ENCODE peak calls at places on chromosomes 4 and X, in seven cellular contexts. C, N, O, L, Y, A and X are unnamed samples. For H3K36me3, the result is how much of the 10 kb centered on the place peaks cover.

GRCh38 chrX:31663172-31663571 is 591.3 kb upstream of the FTHL17 start:
- DNase-seq in C (no peak), N (no peak), O (no peak), L (no peak), Y (no peak), A (no peak), X (no peak)

GRCh38 chrX:123513585-123514278 is 219.1 kb downstream of the THOC2 start:
- DNase-seq in C (no peak), N (no peak), O (no peak), L (no peak), Y (no peak), A (no peak), X (no peak)

GRCh38 chr4:174222266-174222872 is 61.1 kb downstream of the FBXO8 start:
- DNase-seq in C (no peak), N (no peak), O (peak), L (no peak), Y (peak), A (peak), X (peak)

GRCh38 chrX:71618303-71618721 is at the start of gene CXCR3:
- DNase-seq in C (no peak), N (no peak), O (peak), L (peak), Y (no peak), A (no peak), X (no peak)

GRCh38 chr4:41022116-41022515 is 192.2 kb downstream of the APBB2 start:
- DNase-seq in C (no peak), N (no peak), O (peak), L (no peak), Y (no peak), A (no peak), X (no peak)

GRCh38 chr4:15964159-15964558 is 1.2 kb upstream of the FGFBP2 start:
- DNase-seq in C (no peak), N (no peak), O (no peak), L (no peak), Y (no peak), A (no peak), X (no peak)

GRCh38 chrX:154382483-154383069 is 3.5 kb downstream of the EMD start:
- DNase-seq in C (no peak), N (no peak), O (no peak), L (no peak), Y (no peak), A (no peak), X (no peak)

GRCh38 chrX:15497865-15498264 is 2.7 kb upstream of the BMX start:
- DNase-seq in C (peak), N (no peak), O (peak), L (peak), Y (peak), A (peak), X (peak)

GRCh38 chr4:73919691-73920090 is 50.5 kb downstream of the CXCL1 start:
- DNase-seq in C (no peak), N (no peak), O (no peak), L (no peak), Y (no peak), A (peak), X (no peak)

GRCh38 chrX:134423606-134424005 is 36.4 kb upstream of the HPRT1 start:
- DNase-seq in C (no peak), N (no peak), O (peak), L (peak), Y (no peak), A (peak), X (no peak)

GRCh38 chrX:130555341-130555740 is 153.6 kb downstream of the RBMX2 start:
- DNase-seq in C (no peak), N (peak), O (no peak), L (no peak), Y (no peak), A (no peak), X (peak)

GRCh38 chrX:11756354-11757318 is 1.4 kb upstream of the MSL3 start:
- DNase-seq in C (no peak), N (no peak), O (no peak), L (no peak), Y (peak), A (no peak), X (no peak)

GRCh38 chr4:54109226-54110018 is 9.5 kb downstream of the GSX2 start:
- DNase-seq in C (no peak), N (no peak), O (no peak), L (no peak), Y (no peak), A (no peak), X (no peak)

GRCh38 chr4:156169011-156169410 is 215.3 kb upstream of the CTSO start:
- DNase-seq in C (peak), N (peak), O (peak), L (peak), Y (peak), A (peak), X (no peak)

GRCh38 chr4:88937081-88937480 is 119.9 kb downstream of the FAM13A start:
- DNase-seq in C (no peak), N (no peak), O (peak), L (peak), Y (no peak), A (peak), X (no peak)

GRCh38 chrX:134235236-134235635 is 1.7 kb upstream of the CCDC160 start:
- DNase-seq in C (no peak), N (no peak), O (no peak), L (no peak), Y (no peak), A (no peak), X (no peak)

GRCh38 chr4:152577708-152578421 is 42.0 kb upstream of the FBXW7 start:
- DNase-seq in C (no peak), N (no peak), O (no peak), L (no peak), Y (no peak), A (no peak), X (no peak)

GRCh38 chrX:112841114-112841819 is 636 bp upstream of the AMOT start:
- DNase-seq in C (peak), N (no peak), O (peak), L (peak), Y (peak), A (peak), X (peak)

GRCh38 chr4:150464523-150464922 is 117.4 kb upstream of the MAB21L2 start:
- DNase-seq in C (no peak), N (no peak), O (no peak), L (no peak), Y (no peak), A (no peak), X (no peak)

GRCh38 chr4:150462743-150463142 is 119.2 kb upstream of the MAB21L2 start:
- DNase-seq in C (no peak), N (no peak), O (no peak), L (no peak), Y (no peak), A (peak), X (no peak)

GRCh38 chr4:150457802-150458201 is 124.1 kb upstream of the MAB21L2 start:
- DNase-seq in C (no peak), N (no peak), O (peak), L (no peak), Y (no peak), A (no peak), X (no peak)

DNA sequence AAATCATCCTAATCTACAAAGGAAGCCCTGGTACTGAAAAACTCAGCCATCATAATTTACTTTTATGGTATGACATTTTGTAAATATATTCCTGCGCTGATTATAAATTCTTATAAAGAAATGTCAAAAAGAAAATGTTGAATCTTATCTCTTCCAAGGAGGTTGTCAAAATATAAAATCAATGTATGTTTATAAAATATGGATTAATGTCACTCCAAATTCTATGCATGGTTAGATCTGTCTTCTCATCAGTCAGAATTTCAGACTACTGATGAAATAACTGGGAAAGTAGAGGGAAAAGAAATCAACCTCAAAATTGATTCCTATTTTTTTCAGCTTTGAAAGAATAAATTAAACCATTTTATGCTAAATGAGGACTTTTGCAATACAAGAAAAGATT is 120.0 kb upstream of the MAB21L2 start:
- DNase-seq in C (no peak), N (no peak), O (no peak), L (no peak), Y (no peak), A (no peak), X (no peak)
- H3K36me3 ChIP-seq in C (under half), N (under half), O (under half), L (under half), Y (under half), A (under half), X (half or more)

GRCh38 chr4:6565691-6566431 is 9.1 kb upstream of the MAN2B2 start:
- DNase-seq in C (no peak), N (no peak), O (no peak), L (peak), Y (no peak), A (no peak), X (no peak)

GRCh38 chr4:6562931-6563901 is 11.8 kb upstream of the MAN2B2 start:
- DNase-seq in C (peak), N (no peak), O (peak), L (peak), Y (no peak), A (no peak), X (no peak)

GRCh38 chr4:6566582-6567190 is 8.3 kb upstream of the MAN2B2 start:
- DNase-seq in C (no peak), N (no peak), O (no peak), L (no peak), Y (no peak), A (no peak), X (no peak)

GRCh38 chr4:6561706-6562371 is 13.2 kb upstream of the MAN2B2 start:
- DNase-seq in C (no peak), N (no peak), O (no peak), L (peak), Y (no peak), A (no peak), X (no peak)

GRCh38 chr4:6563935-6564645 is 10.9 kb upstream of the MAN2B2 start:
- DNase-seq in C (no peak), N (no peak), O (no peak), L (peak), Y (no peak), A (no peak), X (no peak)
- H3K4me3 ChIP-seq in C (no peak), N (peak), O (peak), L (no peak), Y (no peak), A (no peak), X (no peak)

DNA sequence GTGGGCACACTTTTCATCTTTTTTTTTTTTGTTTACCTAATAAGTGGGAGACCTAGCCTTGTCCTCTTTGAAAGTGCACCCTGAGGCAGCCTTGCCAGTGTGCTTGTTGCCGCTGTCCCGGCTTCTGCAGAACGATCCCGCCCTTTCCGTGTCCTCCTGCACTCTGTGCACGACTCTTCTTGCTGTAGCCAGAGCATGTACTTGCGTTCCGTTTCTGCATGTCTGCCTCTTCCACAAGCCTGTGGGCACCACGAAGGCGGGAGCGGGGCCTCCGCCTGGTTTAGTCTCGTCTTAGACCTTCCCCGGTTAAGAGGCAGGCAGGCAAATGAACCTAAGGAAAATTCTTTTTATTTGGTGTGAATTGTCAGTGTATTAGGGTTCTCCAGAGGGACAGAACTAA is 32.6 kb upstream of the TBC1D14 start:
- DNase-seq in C (no peak), N (no peak), O (no peak), L (no peak), Y (no peak), A (no peak), X (no peak)
- H3K36me3 ChIP-seq in C (under half), N (under half), O (under half), L (half or more), Y (under half), A (half or more), X (under half)

DNA sequence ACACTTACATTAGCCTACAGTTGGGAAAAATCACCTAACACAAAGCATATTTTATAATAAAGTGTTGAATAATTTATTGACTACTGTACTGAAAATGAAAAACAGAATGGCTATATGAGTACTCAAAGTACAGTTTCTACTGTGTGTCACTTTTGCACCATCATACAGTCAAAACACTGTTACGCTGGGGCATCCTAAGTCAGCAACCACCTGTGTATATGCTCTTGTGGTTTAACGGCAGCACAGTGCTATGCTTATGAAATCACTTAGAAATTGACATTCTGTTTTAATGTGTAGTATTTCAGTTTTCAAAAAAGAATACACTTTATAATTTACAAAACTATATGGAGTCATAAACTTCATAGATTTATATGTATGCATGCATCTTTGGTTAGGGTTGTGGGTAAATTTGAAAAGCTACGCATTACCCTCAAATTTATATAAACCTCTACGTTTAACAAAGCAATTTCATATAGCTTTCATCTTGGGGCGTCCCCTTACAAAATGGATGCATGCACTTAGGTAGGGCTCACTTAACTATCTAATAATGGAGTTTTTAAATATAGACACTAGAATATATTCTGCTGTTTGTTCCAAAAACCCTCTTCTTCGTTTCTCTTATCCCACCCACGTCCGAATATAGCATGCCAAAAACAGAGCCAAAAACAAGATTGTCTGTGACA is 691 bp upstream of the NEIL3 start:
- DNase-seq in C (no peak), N (no peak), O (no peak), L (peak), Y (no peak), A (no peak), X (no peak)
- H3K4me3 ChIP-seq in C (peak), N (peak), O (peak), L (peak), Y (peak), A (peak), X (peak)